ENCODE peak calls at places on chromosomes 4 and X, in nine cellular contexts. One of them, this sample, is unnamed.

GRCh38 chr4:54659213-54660144 is 1.7 kb downstream of the KIT start:
- DNase-seq in HAP-1: peak
- DNase-seq in iris pigment epithelial cell: peak
- DNase-seq in pancreas: no peak
- DNase-seq in frontal cortex: no peak
- DNase-seq in right atrium auricular region: no peak
- DNase-seq in Jurkat, Clone E6-1: no peak
- DNase-seq in CD4-positive, alpha-beta T cell: no peak
- DNase-seq in naive thymus-derived CD4-positive, alpha-beta T cell: no peak
- DNase-seq in this sample: no peak

GRCh38 chr4:152565338-152565737 is 29.4 kb upstream of the FBXW7 start:
- DNase-seq in iris pigment epithelial cell: no peak
- DNase-seq in CD4-positive, alpha-beta T cell: no peak
- DNase-seq in Jurkat, Clone E6-1: no peak
- DNase-seq in HAP-1: no peak
- DNase-seq in frontal cortex: no peak
- DNase-seq in naive thymus-derived CD4-positive, alpha-beta T cell: no peak
- DNase-seq in right atrium auricular region: no peak
- DNase-seq in pancreas: no peak
- DNase-seq in this sample: no peak

GRCh38 chr4:3375688-3376087 is 66.1 kb upstream of the HGFAC start:
- DNase-seq in right atrium auricular region: peak
- DNase-seq in frontal cortex: no peak
- DNase-seq in iris pigment epithelial cell: peak
- DNase-seq in CD4-positive, alpha-beta T cell: no peak
- DNase-seq in Jurkat, Clone E6-1: no peak
- DNase-seq in naive thymus-derived CD4-positive, alpha-beta T cell: no peak
- DNase-seq in pancreas: no peak
- DNase-seq in HAP-1: no peak
- DNase-seq in this sample: no peak

GRCh38 chr4:158906073-158906472 is 137.2 kb downstream of the FNIP2 start:
- DNase-seq in naive thymus-derived CD4-positive, alpha-beta T cell: peak
- DNase-seq in HAP-1: no peak
- DNase-seq in CD4-positive, alpha-beta T cell: no peak
- DNase-seq in Jurkat, Clone E6-1: peak
- DNase-seq in pancreas: no peak
- DNase-seq in right atrium auricular region: no peak
- DNase-seq in iris pigment epithelial cell: no peak
- DNase-seq in frontal cortex: no peak
- DNase-seq in this sample: no peak

GRCh38 chrX:103624111-103624510 is 4.7 kb upstream of the TCEAL1 start:
- DNase-seq in naive thymus-derived CD4-positive, alpha-beta T cell: no peak
- DNase-seq in right atrium auricular region: no peak
- DNase-seq in pancreas: no peak
- DNase-seq in iris pigment epithelial cell: no peak
- DNase-seq in Jurkat, Clone E6-1: no peak
- DNase-seq in frontal cortex: no peak
- DNase-seq in HAP-1: no peak
- DNase-seq in CD4-positive, alpha-beta T cell: no peak
- DNase-seq in this sample: no peak

GRCh38 chrX:85243761-85244410 is at the start of the genes SATL1 and ZNF711:
- DNase-seq in frontal cortex: peak
- DNase-seq in CD4-positive, alpha-beta T cell: no peak
- DNase-seq in HAP-1: peak
- DNase-seq in naive thymus-derived CD4-positive, alpha-beta T cell: peak
- DNase-seq in right atrium auricular region: peak
- DNase-seq in iris pigment epithelial cell: peak
- DNase-seq in pancreas: peak
- DNase-seq in Jurkat, Clone E6-1: peak
- DNase-seq in this sample: no peak

GRCh38 chr4:121464854-121465253 is 84.0 kb upstream of the QRFPR start:
- DNase-seq in frontal cortex: no peak
- DNase-seq in pancreas: no peak
- DNase-seq in CD4-positive, alpha-beta T cell: no peak
- DNase-seq in Jurkat, Clone E6-1: peak
- DNase-seq in naive thymus-derived CD4-positive, alpha-beta T cell: no peak
- DNase-seq in right atrium auricular region: no peak
- DNase-seq in HAP-1: no peak
- DNase-seq in iris pigment epithelial cell: no peak
- DNase-seq in this sample: no peak

GRCh38 chrX:55210931-55211677 is 9.0 kb upstream of the PAGE5 start:
- DNase-seq in naive thymus-derived CD4-positive, alpha-beta T cell: no peak
- DNase-seq in CD4-positive, alpha-beta T cell: no peak
- DNase-seq in pancreas: no peak
- DNase-seq in Jurkat, Clone E6-1: no peak
- DNase-seq in HAP-1: no peak
- DNase-seq in iris pigment epithelial cell: no peak
- DNase-seq in right atrium auricular region: no peak
- DNase-seq in frontal cortex: no peak
- DNase-seq in this sample: no peak

GRCh38 chr4:168550071-168550766 is 53.4 kb downstream of the PALLD start:
- DNase-seq in CD4-positive, alpha-beta T cell: no peak
- DNase-seq in right atrium auricular region: no peak
- DNase-seq in HAP-1: no peak
- DNase-seq in frontal cortex: no peak
- DNase-seq in naive thymus-derived CD4-positive, alpha-beta T cell: no peak
- DNase-seq in pancreas: no peak
- DNase-seq in iris pigment epithelial cell: peak
- DNase-seq in Jurkat, Clone E6-1: no peak
- DNase-seq in this sample: no peak

GRCh38 chr4:25007608-25008007 is 23.1 kb downstream of the LGI2 start:
- DNase-seq in right atrium auricular region: no peak
- DNase-seq in Jurkat, Clone E6-1: no peak
- DNase-seq in CD4-positive, alpha-beta T cell: no peak
- DNase-seq in frontal cortex: no peak
- DNase-seq in pancreas: no peak
- DNase-seq in naive thymus-derived CD4-positive, alpha-beta T cell: no peak
- DNase-seq in HAP-1: no peak
- DNase-seq in iris pigment epithelial cell: no peak
- DNase-seq in this sample: no peak

GRCh38 chr4:128793859-128794667 is 15.4 kb upstream of the JADE1 start:
- DNase-seq in CD4-positive, alpha-beta T cell: no peak
- DNase-seq in naive thymus-derived CD4-positive, alpha-beta T cell: no peak
- DNase-seq in HAP-1: no peak
- DNase-seq in frontal cortex: no peak
- DNase-seq in right atrium auricular region: no peak
- DNase-seq in iris pigment epithelial cell: peak
- DNase-seq in pancreas: no peak
- DNase-seq in Jurkat, Clone E6-1: no peak
- DNase-seq in this sample: no peak

GRCh38 chr4:107825072-107825789 is 499 bp downstream of the SGMS2 start:
- DNase-seq in HAP-1: peak
- DNase-seq in right atrium auricular region: no peak
- DNase-seq in frontal cortex: no peak
- DNase-seq in pancreas: peak
- DNase-seq in naive thymus-derived CD4-positive, alpha-beta T cell: no peak
- DNase-seq in Jurkat, Clone E6-1: no peak
- DNase-seq in CD4-positive, alpha-beta T cell: no peak
- DNase-seq in iris pigment epithelial cell: peak
- DNase-seq in this sample: peak

GRCh38 chrX:11010476-11010875 is 100.7 kb upstream of the HCCS start:
- DNase-seq in HAP-1: no peak
- DNase-seq in right atrium auricular region: no peak
- DNase-seq in pancreas: no peak
- DNase-seq in iris pigment epithelial cell: peak
- DNase-seq in naive thymus-derived CD4-positive, alpha-beta T cell: no peak
- DNase-seq in Jurkat, Clone E6-1: no peak
- DNase-seq in frontal cortex: no peak
- DNase-seq in CD4-positive, alpha-beta T cell: no peak
- DNase-seq in this sample: no peak

GRCh38 chr4:149706942-149707341 is 108.7 kb downstream of the IQCM start:
- DNase-seq in HAP-1: no peak
- DNase-seq in frontal cortex: no peak
- DNase-seq in Jurkat, Clone E6-1: no peak
- DNase-seq in pancreas: no peak
- DNase-seq in naive thymus-derived CD4-positive, alpha-beta T cell: no peak
- DNase-seq in iris pigment epithelial cell: peak
- DNase-seq in CD4-positive, alpha-beta T cell: no peak
- DNase-seq in right atrium auricular region: no peak
- DNase-seq in this sample: no peak

GRCh38 chr4:123481034-123481433 is 84.4 kb downstream of the SPRY1 start:
- DNase-seq in right atrium auricular region: no peak
- DNase-seq in CD4-positive, alpha-beta T cell: no peak
- DNase-seq in naive thymus-derived CD4-positive, alpha-beta T cell: no peak
- DNase-seq in frontal cortex: no peak
- DNase-seq in pancreas: no peak
- DNase-seq in iris pigment epithelial cell: peak
- DNase-seq in HAP-1: no peak
- DNase-seq in Jurkat, Clone E6-1: no peak
- DNase-seq in this sample: no peak

GRCh38 chrX:101265869-101266428 is 25.2 kb downstream of the TAF7L start:
- DNase-seq in frontal cortex: no peak
- DNase-seq in Jurkat, Clone E6-1: no peak
- DNase-seq in right atrium auricular region: no peak
- DNase-seq in HAP-1: no peak
- DNase-seq in CD4-positive, alpha-beta T cell: no peak
- DNase-seq in naive thymus-derived CD4-positive, alpha-beta T cell: no peak
- DNase-seq in pancreas: no peak
- DNase-seq in iris pigment epithelial cell: peak
- DNase-seq in this sample: no peak

GRCh38 chr4:88957570-88957969 is 99.4 kb downstream of the FAM13A start:
- DNase-seq in right atrium auricular region: no peak
- DNase-seq in Jurkat, Clone E6-1: no peak
- DNase-seq in CD4-positive, alpha-beta T cell: no peak
- DNase-seq in naive thymus-derived CD4-positive, alpha-beta T cell: no peak
- DNase-seq in frontal cortex: no peak
- DNase-seq in HAP-1: no peak
- DNase-seq in pancreas: no peak
- DNase-seq in iris pigment epithelial cell: no peak
- DNase-seq in this sample: no peak

GRCh38 chr4:22514001-22514400 is 1.9 kb downstream of the ADGRA3 start:
- DNase-seq in right atrium auricular region: no peak
- DNase-seq in HAP-1: no peak
- DNase-seq in CD4-positive, alpha-beta T cell: no peak
- DNase-seq in naive thymus-derived CD4-positive, alpha-beta T cell: no peak
- DNase-seq in pancreas: no peak
- DNase-seq in Jurkat, Clone E6-1: no peak
- DNase-seq in iris pigment epithelial cell: peak
- DNase-seq in frontal cortex: no peak
- DNase-seq in this sample: no peak

GRCh38 chr4:147830987-147831386 is 99.1 kb downstream of the ARHGAP10 start:
- DNase-seq in HAP-1: no peak
- DNase-seq in right atrium auricular region: no peak
- DNase-seq in frontal cortex: no peak
- DNase-seq in Jurkat, Clone E6-1: no peak
- DNase-seq in iris pigment epithelial cell: peak
- DNase-seq in pancreas: no peak
- DNase-seq in CD4-positive, alpha-beta T cell: no peak
- DNase-seq in naive thymus-derived CD4-positive, alpha-beta T cell: no peak
- DNase-seq in this sample: no peak

GRCh38 chrX:99750721-99751120 is 659.4 kb downstream of the PCDH19 start:
- DNase-seq in Jurkat, Clone E6-1: no peak
- DNase-seq in iris pigment epithelial cell: no peak
- DNase-seq in pancreas: no peak
- DNase-seq in right atrium auricular region: no peak
- DNase-seq in CD4-positive, alpha-beta T cell: no peak
- DNase-seq in naive thymus-derived CD4-positive, alpha-beta T cell: no peak
- DNase-seq in frontal cortex: no peak
- DNase-seq in HAP-1: no peak
- DNase-seq in this sample: no peak

GRCh38 chrX:3263681-3264126 is 82.7 kb downstream of the MXRA5 start:
- DNase-seq in naive thymus-derived CD4-positive, alpha-beta T cell: no peak
- DNase-seq in iris pigment epithelial cell: no peak
- DNase-seq in Jurkat, Clone E6-1: no peak
- DNase-seq in right atrium auricular region: no peak
- DNase-seq in pancreas: no peak
- DNase-seq in HAP-1: no peak
- DNase-seq in CD4-positive, alpha-beta T cell: no peak
- DNase-seq in frontal cortex: no peak
- DNase-seq in this sample: no peak

GRCh38 chr4:108834787-108835384 is 72.0 kb upstream of the ETNPPL start:
- DNase-seq in pancreas: no peak
- DNase-seq in naive thymus-derived CD4-positive, alpha-beta T cell: peak
- DNase-seq in CD4-positive, alpha-beta T cell: no peak
- DNase-seq in frontal cortex: no peak
- DNase-seq in iris pigment epithelial cell: peak
- DNase-seq in Jurkat, Clone E6-1: no peak
- DNase-seq in HAP-1: no peak
- DNase-seq in right atrium auricular region: no peak
- DNase-seq in this sample: no peak

GRCh38 chrX:30900227-30900626 is 11.2 kb upstream of the TAB3 start:
- DNase-seq in Jurkat, Clone E6-1: no peak
- DNase-seq in HAP-1: no peak
- DNase-seq in naive thymus-derived CD4-positive, alpha-beta T cell: no peak
- DNase-seq in frontal cortex: no peak
- DNase-seq in iris pigment epithelial cell: no peak
- DNase-seq in CD4-positive, alpha-beta T cell: no peak
- DNase-seq in pancreas: no peak
- DNase-seq in right atrium auricular region: no peak
- DNase-seq in this sample: no peak

GRCh38 chr4:891747-892146 is 40.4 kb downstream of the GAK start:
- DNase-seq in iris pigment epithelial cell: peak
- DNase-seq in right atrium auricular region: no peak
- DNase-seq in HAP-1: peak
- DNase-seq in pancreas: no peak
- DNase-seq in CD4-positive, alpha-beta T cell: no peak
- DNase-seq in naive thymus-derived CD4-positive, alpha-beta T cell: no peak
- DNase-seq in frontal cortex: no peak
- DNase-seq in Jurkat, Clone E6-1: peak
- DNase-seq in this sample: no peak

GRCh38 chr4:10185518-10186227 is 69.1 kb upstream of the WDR1 start:
- DNase-seq in Jurkat, Clone E6-1: no peak
- DNase-seq in pancreas: no peak
- DNase-seq in naive thymus-derived CD4-positive, alpha-beta T cell: no peak
- DNase-seq in CD4-positive, alpha-beta T cell: no peak
- DNase-seq in HAP-1: no peak
- DNase-seq in right atrium auricular region: no peak
- DNase-seq in frontal cortex: no peak
- DNase-seq in iris pigment epithelial cell: no peak
- DNase-seq in this sample: no peak

GRCh38 chr4:156771171-156771837 is 200.3 kb downstream of the PDGFC start:
- DNase-seq in naive thymus-derived CD4-positive, alpha-beta T cell: no peak
- DNase-seq in frontal cortex: no peak
- DNase-seq in iris pigment epithelial cell: peak
- DNase-seq in right atrium auricular region: no peak
- DNase-seq in CD4-positive, alpha-beta T cell: no peak
- DNase-seq in Jurkat, Clone E6-1: no peak
- DNase-seq in pancreas: no peak
- DNase-seq in HAP-1: peak
- DNase-seq in this sample: peak

GRCh38 chr4:41912546-41912945 is 22.7 kb upstream of the TMEM33 start:
- DNase-seq in iris pigment epithelial cell: peak
- DNase-seq in right atrium auricular region: no peak
- DNase-seq in HAP-1: no peak
- DNase-seq in naive thymus-derived CD4-positive, alpha-beta T cell: no peak
- DNase-seq in frontal cortex: no peak
- DNase-seq in CD4-positive, alpha-beta T cell: no peak
- DNase-seq in Jurkat, Clone E6-1: no peak
- DNase-seq in pancreas: no peak
- DNase-seq in this sample: no peak

GRCh38 chr4:81454498-81454897 is 17.2 kb downstream of the RASGEF1B start:
- DNase-seq in right atrium auricular region: no peak
- DNase-seq in frontal cortex: no peak
- DNase-seq in naive thymus-derived CD4-positive, alpha-beta T cell: no peak
- DNase-seq in iris pigment epithelial cell: no peak
- DNase-seq in HAP-1: no peak
- DNase-seq in Jurkat, Clone E6-1: no peak
- DNase-seq in CD4-positive, alpha-beta T cell: no peak
- DNase-seq in pancreas: no peak
- DNase-seq in this sample: no peak